ENCODE peak calls at places on chromosomes 16 and 17, in six cellular contexts. P is epithelial cell of proximal tubule; L is esophagus squamous epithelium; V is T follicular helper cell; Z is RKO; N is effector memory CD4-positive, alpha-beta T cell. J is an unnamed sample.
A peak's percentile ranks its signal among the peaks of the same experiment; 100 is the strongest.

GRCh38 chr17:81015135-81015534 is 19.8 kb upstream of the BAIAP2 start:
- DNase-seq in P (no peak), L (no peak), V (no peak), Z (no peak), N (no peak), J (no peak)

GRCh38 chr16:7013990-7014389 is 318.7 kb upstream of the RBFOX1 start:
- DNase-seq in P (no peak), L (no peak), V (no peak), Z (peak; percentile 47), N (no peak), J (peak; percentile 56)

GRCh38 chr16:53417011-53417410 is 17.3 kb upstream of the RBL2 start:
- DNase-seq in P (no peak), L (no peak), V (no peak), Z (no peak), N (no peak), J (no peak)

GRCh38 chr17:6913608-6914443 is 82.0 kb upstream of the ALOX12 start:
- DNase-seq in P (no peak), L (no peak), V (peak; percentile 56), Z (peak; percentile 61), N (peak; percentile 50), J (peak; percentile 67)

GRCh38 chr17:69608808-69609494 is 194.5 kb downstream of the MAP2K6 start:
- DNase-seq in P (peak; percentile 71), L (no peak), V (no peak), Z (peak; percentile 46), N (no peak), J (peak; percentile 60)

GRCh38 chr17:79160980-79161621 is 86.5 kb downstream of the ENGASE start:
- DNase-seq in P (no peak), L (no peak), V (no peak), Z (peak; percentile 65), N (no peak), J (no peak)

GRCh38 chr17:27663862-27664605 is 33.0 kb downstream of the LGALS9 start:
- DNase-seq in P (no peak), L (no peak), V (no peak), Z (no peak), N (no peak), J (no peak)

GRCh38 chr17:41421116-41421515 is 3.3 kb downstream of the KRT37 start:
- DNase-seq in P (peak; percentile 78), L (no peak), V (no peak), Z (no peak), N (no peak), J (no peak)

GRCh38 chr16:30901201-30902069 is 5.0 kb downstream of the CTF1 start:
- DNase-seq in P (no peak), L (no peak), V (no peak), Z (peak; percentile 35), N (no peak), J (no peak)

GRCh38 chr17:3761061-3761917 is 37.6 kb downstream of the HASPIN start:
- DNase-seq in P (no peak), L (no peak), V (no peak), Z (no peak), N (no peak), J (no peak)

GRCh38 chr16:929674-930073 is 41.1 kb downstream of the LMF1 start:
- DNase-seq in P (no peak), L (no peak), V (no peak), Z (no peak), N (no peak), J (no peak)

GRCh38 chr17:35743911-35744328 is 9.1 kb downstream of the GAS2L2 start:
- DNase-seq in P (no peak), L (no peak), V (no peak), Z (peak; percentile 54), N (no peak), J (peak; percentile 54)

GRCh38 chr17:61635913-61636432 is 45.0 kb upstream of the NACA2 start:
- DNase-seq in P (no peak), L (no peak), V (peak; percentile 19), Z (peak; percentile 67), N (peak; percentile 33), J (peak; percentile 67)

GRCh38 chr17:63452979-63453551 is 7.0 kb upstream of the CYB561 start:
- DNase-seq in P (no peak), L (no peak), V (no peak), Z (no peak), N (no peak), J (no peak)

GRCh38 chr17:73952498-73953205 is 250.8 kb upstream of the RPL38 start:
- DNase-seq in P (no peak), L (no peak), V (no peak), Z (no peak), N (no peak), J (no peak)

GRCh38 chr17:48192321-48192731 is 84.8 kb downstream of the SNX11 start:
- DNase-seq in P (no peak), L (no peak), V (no peak), Z (no peak), N (no peak), J (no peak)

GRCh38 chr17:17778308-17779014 is 58.3 kb downstream of the SREBF1 start:
- DNase-seq in P (no peak), L (no peak), V (no peak), Z (no peak), N (no peak), J (no peak)

GRCh38 chr17:37661372-37662014 is 18.2 kb upstream of the DDX52 start:
- DNase-seq in P (no peak), L (no peak), V (no peak), Z (peak; percentile 17), N (no peak), J (no peak)

GRCh38 chr17:31448467-31449077 is 57.1 kb downstream of the RAB11FIP4 start:
- DNase-seq in P (no peak), L (no peak), V (no peak), Z (no peak), N (no peak), J (no peak)

GRCh38 chr17:34369196-34369500 is 6.1 kb upstream of the CCL1 start:
- DNase-seq in P (no peak), L (no peak), V (no peak), Z (no peak), N (no peak), J (no peak)

GRCh38 chr16:70749681-70750601 is 51.0 kb downstream of the VAC14 start:
- DNase-seq in P (no peak), L (no peak), V (no peak), Z (no peak), N (no peak), J (peak; percentile 58)

GRCh38 chr17:82212331-82213250 is at the start of gene CCDC57:
- DNase-seq in P (no peak), L (no peak), V (no peak), Z (peak; percentile 85), N (peak; percentile 49), J (peak; percentile 89)

GRCh38 chr16:65314246-65315003 is 192.6 kb upstream of the CDH11 start:
- DNase-seq in P (no peak), L (no peak), V (no peak), Z (no peak), N (no peak), J (no peak)

GRCh38 chr16:80994451-80994850 is 12.2 kb downstream of the CMC2 start:
- DNase-seq in P (no peak), L (no peak), V (no peak), Z (no peak), N (no peak), J (no peak)

GRCh38 chr17:3980381-3980975 is 16.2 kb upstream of the ATP2A3 start:
- DNase-seq in P (no peak), L (no peak), V (no peak), Z (no peak), N (no peak), J (no peak)

GRCh38 chr16:24525970-24526559 is 13.3 kb upstream of the RBBP6 start:
- DNase-seq in P (no peak), L (no peak), V (no peak), Z (no peak), N (no peak), J (no peak)

J was measured in ACHN.